ENCODE peak calls at places on chromosomes 7 and 10, in nine cellular contexts. N is RCC 7860; P is fibroblast of pulmonary artery; U is stimulated activated CD4-positive, alpha-beta T cell treated with anti-CD3 and anti-CD28 coated beads, Interleukin-12 subunit alpha, Interleukin-12 subunit beta, amount 100 ng/mL, for 4 hours; F is BJ; B is omental fat pad; A is occipital lobe; R is HCT116; H is mesothelial cell of epicardium. Q is an unnamed sample.

GRCh38 chr7:117395743-117396142 is 31.6 kb downstream of the ASZ1 start:
- DNase-seq in A (no peak), H (no peak), U (no peak), F (no peak), N (no peak), B (no peak), R (no peak), P (no peak), Q (no peak)

GRCh38 chr7:11817111-11817710 is 14.8 kb downstream of the THSD7A start:
- DNase-seq in A (no peak), F (no peak), R (no peak), U (no peak), B (no peak), P (peak), N (no peak), H (no peak), Q (no peak)

GRCh38 chr7:158033196-158033595 is 554.4 kb downstream of the PTPRN2 start:
- DNase-seq in F (no peak), N (no peak), A (no peak), R (no peak), B (no peak), P (no peak), U (no peak), H (no peak), Q (no peak)

GRCh38 chr7:28163955-28164354 is 16.6 kb downstream of the JAZF1 start:
- DNase-seq in P (peak), R (no peak), U (no peak), N (no peak), A (no peak), H (no peak), B (no peak), F (no peak), Q (no peak)

GRCh38 chr7:141511370-141512335 is 39.6 kb upstream of the AGK start:
- DNase-seq in H (no peak), R (no peak), P (no peak), F (no peak), N (no peak), B (no peak), A (peak), U (peak), Q (no peak)

GRCh38 chr10:91090761-91091529 is 129.5 kb upstream of the PCGF5 start:
- DNase-seq in P (no peak), A (no peak), R (no peak), N (no peak), H (no peak), B (no peak), F (no peak), U (no peak), Q (no peak)

GRCh38 chr7:78620931-78621330 is 822.4 kb downstream of the PHTF2 start:
- DNase-seq in U (no peak), P (peak), N (peak), H (no peak), R (no peak), F (no peak), A (no peak), B (no peak), Q (peak)

GRCh38 chr7:110775046-110775445 is 315.9 kb upstream of the LRRN3 start:
- DNase-seq in R (no peak), U (no peak), F (no peak), H (no peak), N (no peak), P (peak), B (no peak), A (no peak), Q (no peak)

GRCh38 chr7:51046482-51046881 is 263.8 kb upstream of the GRB10 start:
- DNase-seq in F (no peak), P (no peak), H (no peak), R (no peak), B (no peak), A (no peak), N (no peak), U (no peak), Q (no peak)

GRCh38 chr10:110803830-110804338 is 67.8 kb upstream of the PDCD4 start:
- DNase-seq in F (no peak), N (no peak), P (peak), U (peak), R (no peak), H (no peak), B (no peak), A (no peak), Q (no peak)

GRCh38 chr10:3728563-3728962 is 56.4 kb downstream of the KLF6 start:
- DNase-seq in A (no peak), U (no peak), B (no peak), P (no peak), R (no peak), N (no peak), H (no peak), F (no peak), Q (no peak)

GRCh38 chr7:31687024-31687423 is at the start of gene PPP1R17:
- DNase-seq in H (no peak), U (no peak), R (no peak), F (no peak), A (peak), N (no peak), P (no peak), B (no peak), Q (no peak)

GRCh38 chr10:116444527-116445142 is 17.0 kb downstream of the PNLIPRP3 start:
- DNase-seq in H (no peak), B (no peak), U (peak), R (peak), F (no peak), A (no peak), P (peak), N (peak), Q (peak)

GRCh38 chr10:99593312-99593711 is 26.9 kb downstream of the SLC25A28 start:
- DNase-seq in U (no peak), H (no peak), A (no peak), B (no peak), P (no peak), N (no peak), F (no peak), R (no peak), Q (peak)

GRCh38 chr10:44389150-44389549 is 4.3 kb upstream of the CXCL12 start:
- DNase-seq in R (no peak), P (no peak), U (no peak), F (no peak), B (no peak), N (no peak), A (no peak), H (no peak), Q (no peak)

GRCh38 chr7:73851410-73852338 is 9.3 kb upstream of the TMEM270 start:
- DNase-seq in U (no peak), F (peak), B (no peak), P (peak), H (no peak), N (peak), R (peak), A (no peak), Q (peak)

GRCh38 chr10:76086571-76087260 is 655.3 kb downstream of the LRMDA start:
- DNase-seq in B (peak), F (no peak), R (no peak), A (no peak), H (no peak), U (no peak), P (peak), N (peak), Q (no peak)

GRCh38 chr10:86025509-86025908 is 341.1 kb downstream of the GRID1 start:
- DNase-seq in B (no peak), H (no peak), U (no peak), R (no peak), A (no peak), F (no peak), P (no peak), N (no peak), Q (no peak)

GRCh38 chr10:83289373-83289772 is 849.9 kb upstream of the GHITM start:
- DNase-seq in R (no peak), P (no peak), H (no peak), U (no peak), N (no peak), A (no peak), B (no peak), F (no peak), Q (no peak)

GRCh38 chr7:977326-978048 is 2.1 kb upstream of the COX19 start:
- DNase-seq in P (no peak), N (peak), B (no peak), F (no peak), R (no peak), H (no peak), A (no peak), U (no peak), Q (peak)

GRCh38 chr7:69803699-69804516 is 205.6 kb downstream of the AUTS2 start:
- DNase-seq in B (no peak), U (no peak), H (no peak), P (no peak), R (no peak), N (no peak), F (no peak), A (no peak), Q (no peak)

GRCh38 chr10:71068811-71069411 is 143.5 kb upstream of the UNC5B start:
- DNase-seq in H (no peak), P (peak), A (no peak), R (no peak), B (no peak), N (peak), U (no peak), F (no peak), Q (no peak)

GRCh38 chr10:63431962-63432797 is 33.6 kb downstream of the JMJD1C start:
- DNase-seq in F (no peak), R (no peak), B (no peak), A (no peak), P (peak), H (no peak), N (peak), U (no peak), Q (no peak)

GRCh38 chr7:11612737-11613136 is 219.3 kb downstream of the THSD7A start:
- DNase-seq in U (no peak), B (no peak), F (no peak), P (no peak), H (no peak), A (no peak), N (no peak), R (no peak), Q (no peak)

GRCh38 chr10:33791295-33791694 is 456.8 kb upstream of the NRP1 start:
- DNase-seq in P (peak), N (no peak), R (no peak), A (no peak), F (no peak), H (no peak), U (no peak), B (no peak), Q (no peak)

GRCh38 chr10:31147220-31147608 is 115.5 kb upstream of the ZNF438 start:
- DNase-seq in A (no peak), U (no peak), B (no peak), F (peak), R (peak), H (no peak), N (no peak), P (peak), Q (peak)

GRCh38 chr7:134788191-134788590 is 8.8 kb downstream of the CALD1 start:
- DNase-seq in P (peak), F (no peak), R (no peak), A (no peak), U (no peak), B (no peak), H (no peak), N (no peak), Q (no peak)

GRCh38 chr7:84686373-84686772 is 491.8 kb upstream of the SEMA3A start:
- DNase-seq in R (no peak), A (no peak), U (no peak), F (no peak), B (no peak), H (no peak), N (no peak), P (no peak), Q (no peak)

GRCh38 chr10:86508217-86508616 is 13.4 kb downstream of the WAPL start:
- DNase-seq in H (no peak), U (no peak), N (no peak), P (no peak), A (no peak), B (no peak), R (no peak), F (no peak), Q (no peak)

GRCh38 chr7:89072094-89072493 is 276.6 kb upstream of the TEX47 start:
- DNase-seq in P (no peak), F (no peak), H (no peak), A (no peak), U (no peak), N (no peak), R (no peak), B (no peak), Q (no peak)

Q was measured in LoVo.